ENCODE peak calls at places on chromosomes 16 and 17, in five cellular contexts. M is chondrocyte, Q is left lung, O is epithelial cell of esophagus, F is progenitor cell of endocrine pancreas. Y is an unnamed sample.

GRCh38 chr16:62638324-62638911 is 602.2 kb upstream of the CDH8 start:
- DNase-seq in M (no peak), Q (no peak), O (no peak), F (no peak), Y (no peak)

GRCh38 chr17:44279586-44280344 is 11.8 kb upstream of the SLC4A1 start:
- DNase-seq in M (no peak), Q (peak), O (peak), F (no peak), Y (peak)

GRCh38 chr17:40903129-40903847 is 18.2 kb upstream of the KRT20 start:
- DNase-seq in M (no peak), Q (no peak), O (peak), F (no peak), Y (no peak)

GRCh38 chr17:21025446-21025845 is 17.4 kb downstream of the USP22 start:
- DNase-seq in M (no peak), Q (no peak), O (peak), F (no peak), Y (no peak)

GRCh38 chr17:2008332-2009126 is 16.6 kb downstream of the RTN4RL1 start:
- DNase-seq in M (no peak), Q (no peak), O (no peak), F (no peak), Y (no peak)

GRCh38 chr16:58025351-58026138 is at the start of gene MMP15:
- DNase-seq in M (peak), Q (peak), O (peak), F (peak), Y (peak)

GRCh38 chr16:86134802-86135461 is 236.0 kb downstream of the IRF8 start:
- DNase-seq in M (no peak), Q (no peak), O (no peak), F (no peak), Y (no peak)

GRCh38 chr17:36147601-36148000 is 28.8 kb downstream of the TBC1D3B start:
- DNase-seq in M (no peak), Q (no peak), O (no peak), F (no peak), Y (no peak)

GRCh38 chr16:55835578-55835977 is 2.7 kb upstream of the CES1 start:
- DNase-seq in M (no peak), Q (no peak), O (no peak), F (no peak), Y (no peak)

GRCh38 chr17:45312477-45313418 is 4.1 kb downstream of the MAP3K14 start:
- DNase-seq in M (no peak), Q (no peak), O (no peak), F (no peak), Y (no peak)

GRCh38 chr16:20614201-20615141 is 38.3 kb upstream of the ACSM2B start:
- DNase-seq in M (no peak), Q (peak), O (no peak), F (no peak), Y (no peak)

GRCh38 chr17:67862614-67863217 is 37.4 kb downstream of the BPTF start:
- DNase-seq in M (no peak), Q (no peak), O (no peak), F (no peak), Y (no peak)

GRCh38 chr16:69402448-69402847 is 16.6 kb upstream of the TERF2 start:
- DNase-seq in M (no peak), Q (no peak), O (no peak), F (no peak), Y (no peak)

GRCh38 chr17:44780161-44780560 is 21.4 kb downstream of the ADAM11 start:
- DNase-seq in M (peak), Q (no peak), O (no peak), F (no peak), Y (no peak)

GRCh38 chr17:44170499-44171201 is at the start of gene ASB16:
- DNase-seq in M (no peak), Q (peak), O (no peak), F (no peak), Y (no peak)

GRCh38 chr17:76252040-76252954 is 12.0 kb upstream of the RNF157 start:
- DNase-seq in M (peak), Q (peak), O (peak), F (no peak), Y (peak)

GRCh38 chr16:23282508-23282907 is 19.6 kb upstream of the SCNN1B start:
- DNase-seq in M (no peak), Q (no peak), O (peak), F (no peak), Y (no peak)

GRCh38 chr17:3222505-3222904 is 15.0 kb downstream of the OR1A1 start:
- DNase-seq in M (no peak), Q (no peak), O (no peak), F (no peak), Y (no peak)

GRCh38 chr16:27217256-27217655 is 13.9 kb downstream of the KDM8 start:
- DNase-seq in M (no peak), Q (no peak), O (no peak), F (no peak), Y (no peak)

GRCh38 chr17:63420868-63421680 is 25.0 kb downstream of the CYB561 start:
- DNase-seq in M (no peak), Q (no peak), O (no peak), F (no peak), Y (no peak)

GRCh38 chr17:13127921-13128582 is 110.2 kb upstream of the ELAC2 start:
- DNase-seq in M (no peak), Q (no peak), O (no peak), F (no peak), Y (no peak)

GRCh38 chr17:74466785-74467158 is 338 bp downstream of the CD300A start:
- DNase-seq in M (peak), Q (no peak), O (no peak), F (no peak), Y (no peak)

GRCh38 chr17:61175298-61176142 is 224.1 kb upstream of the TBX2 start:
- DNase-seq in M (no peak), Q (no peak), O (no peak), F (no peak), Y (no peak)

GRCh38 chr16:87431926-87432325 is 39.8 kb downstream of the MAP1LC3B start:
- DNase-seq in M (no peak), Q (peak), O (peak), F (no peak), Y (no peak)

GRCh38 chr16:31718998-31719397 is 154.6 kb upstream of the ZNF267 start:
- DNase-seq in M (no peak), Q (no peak), O (no peak), F (no peak), Y (no peak)

GRCh38 chr17:5618511-5618910 is 34.2 kb upstream of the NLRP1 start:
- DNase-seq in M (no peak), Q (no peak), O (no peak), F (no peak), Y (no peak)

GRCh38 chr16:8946544-8946943 is 17.2 kb downstream of the USP7 start:
- DNase-seq in M (peak), Q (no peak), O (no peak), F (no peak), Y (no peak)

GRCh38 chr17:27499451-27500265 is 43.4 kb downstream of the KSR1 start:
- DNase-seq in M (no peak), Q (no peak), O (no peak), F (no peak), Y (no peak)

GRCh38 chr17:8696951-8697745 is 47.5 kb downstream of the CCDC42 start:
- DNase-seq in M (no peak), Q (no peak), O (no peak), F (peak), Y (no peak)

GRCh38 chr16:81469710-81470481 is 25.3 kb downstream of the CMIP start:
- DNase-seq in M (no peak), Q (peak), O (no peak), F (no peak), Y (no peak)

GRCh38 chr16:11232852-11233726 is 22.9 kb downstream of the SOCS1 start:
- DNase-seq in M (no peak), Q (peak), O (no peak), F (no peak), Y (peak)

GRCh38 chr17:66476014-66476413 is 173.6 kb downstream of the PRKCA start:
- DNase-seq in M (no peak), Q (no peak), O (no peak), F (no peak), Y (no peak)

GRCh38 chr16:81583893-81584705 is 139.5 kb downstream of the CMIP start:
- DNase-seq in M (peak), Q (no peak), O (peak), F (no peak), Y (no peak)

GRCh38 chr16:55528974-55529373 is 20.1 kb downstream of the LPCAT2 start:
- DNase-seq in M (no peak), Q (no peak), O (no peak), F (no peak), Y (no peak)

GRCh38 chr16:83136924-83137323 is 510.2 kb downstream of the CDH13 start:
- DNase-seq in M (no peak), Q (no peak), O (no peak), F (no peak), Y (no peak)

GRCh38 chr16:22075043-22075757 is 17.1 kb upstream of the VWA3A start:
- DNase-seq in M (no peak), Q (no peak), O (peak), F (no peak), Y (no peak)

GRCh38 chr17:69857412-69857835 is 217.6 kb upstream of the KCNJ16 start:
- DNase-seq in M (no peak), Q (no peak), O (peak), F (no peak), Y (no peak)

DNA sequence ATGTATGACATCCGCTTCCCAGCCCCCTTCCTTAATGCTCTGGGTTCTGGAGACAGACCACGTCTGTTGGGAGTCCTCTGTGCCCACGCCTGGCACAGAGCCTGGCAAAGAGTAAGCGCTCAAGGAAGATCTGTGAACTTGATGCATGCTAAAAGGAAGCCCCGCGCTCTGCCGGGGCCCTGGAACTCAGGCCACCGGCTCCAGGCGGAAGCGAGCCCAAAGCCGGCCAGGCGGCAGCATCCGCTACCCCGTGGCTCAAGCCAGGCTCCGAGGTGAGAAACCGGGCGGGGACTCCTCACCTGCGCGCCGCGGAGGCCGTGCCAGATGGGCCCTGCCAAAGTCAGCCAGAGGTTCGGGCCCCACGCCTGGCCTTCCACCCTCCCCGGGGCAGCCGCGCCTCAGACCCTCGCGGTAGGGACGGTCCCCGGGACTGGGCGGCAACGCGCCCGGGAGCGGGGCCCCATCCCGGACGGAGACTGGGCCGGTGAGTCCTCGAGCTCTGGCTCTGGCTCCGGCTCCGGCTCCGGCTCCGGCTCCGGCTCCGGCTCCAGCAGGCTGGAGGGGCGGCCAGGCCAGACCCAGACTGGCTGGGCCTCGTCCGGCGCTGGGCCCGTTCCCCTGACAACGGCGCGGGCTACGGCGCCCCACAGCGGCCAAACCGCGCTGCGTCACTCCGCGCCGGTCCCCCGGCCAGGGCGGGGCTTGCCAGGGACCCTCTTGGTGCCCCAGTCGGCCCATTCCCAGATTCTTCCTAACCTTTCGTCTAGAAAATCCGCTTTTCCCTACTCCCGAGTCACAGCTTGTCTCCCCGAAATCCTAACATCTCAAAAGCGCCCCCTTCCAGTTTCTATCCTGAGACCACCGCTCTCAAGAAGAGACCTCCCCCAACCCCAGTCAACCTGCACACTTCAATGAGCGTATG is at the start of gene ZDHHC1:
- DNase-seq in M (peak), Q (peak), O (peak), F (peak), Y (peak)
- TF ChIP-seq CTCF in M (peak), Q (peak), O (peak), F (peak), Y (peak)

DNA sequence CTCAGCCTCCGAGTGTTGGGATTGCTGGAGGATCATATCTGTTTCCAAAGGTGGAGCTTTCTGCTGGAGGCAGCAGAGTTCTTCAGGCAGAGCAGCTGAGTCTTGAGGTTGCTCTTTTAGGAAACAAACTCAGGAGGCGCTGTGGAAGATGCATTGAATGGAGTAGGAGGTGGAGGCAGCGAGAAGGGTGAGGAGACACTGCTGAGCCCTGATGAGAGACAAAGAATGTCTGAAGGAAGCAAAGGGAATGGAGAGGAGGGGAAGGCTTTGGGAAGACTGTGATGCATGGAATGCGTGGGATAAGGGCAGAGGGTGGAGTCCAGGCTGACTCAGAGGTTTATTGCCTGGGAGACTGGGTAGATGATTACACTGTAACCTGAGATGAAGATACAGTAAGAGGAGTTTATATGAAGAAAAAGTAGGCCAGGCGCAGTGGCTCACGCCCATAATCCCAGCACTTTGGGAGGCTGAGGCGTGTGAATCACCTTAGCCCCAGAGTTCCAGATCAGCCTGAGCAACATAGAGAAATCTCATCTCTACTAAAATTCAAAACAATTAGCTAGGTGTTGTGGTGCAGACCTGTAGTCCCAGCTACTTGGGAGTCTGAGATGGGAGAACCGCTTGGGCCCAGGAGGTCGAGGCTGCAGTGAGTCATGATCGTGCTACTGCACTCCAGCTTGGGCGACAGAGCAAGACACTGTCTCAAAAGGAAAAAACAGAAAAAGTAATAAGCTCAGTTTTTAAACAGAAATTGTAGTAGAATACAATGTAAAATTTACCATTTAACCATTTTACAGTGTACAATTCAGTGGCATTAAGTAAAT is 17.8 kb upstream of the TMEM219 start:
- DNase-seq in M (no peak), Q (no peak), O (peak), F (no peak), Y (no peak)
- TF ChIP-seq CTCF in M (peak), Q (no peak), O (peak), F (peak), Y (no peak)

GRCh38 chr17:32006957-32007462 is at the start of gene LRRC37B:
- DNase-seq in M (no peak), Q (peak), O (peak), F (peak), Y (peak)
- TF ChIP-seq CTCF in M (peak), Q (peak), O (peak), F (peak), Y (peak)

DNA sequence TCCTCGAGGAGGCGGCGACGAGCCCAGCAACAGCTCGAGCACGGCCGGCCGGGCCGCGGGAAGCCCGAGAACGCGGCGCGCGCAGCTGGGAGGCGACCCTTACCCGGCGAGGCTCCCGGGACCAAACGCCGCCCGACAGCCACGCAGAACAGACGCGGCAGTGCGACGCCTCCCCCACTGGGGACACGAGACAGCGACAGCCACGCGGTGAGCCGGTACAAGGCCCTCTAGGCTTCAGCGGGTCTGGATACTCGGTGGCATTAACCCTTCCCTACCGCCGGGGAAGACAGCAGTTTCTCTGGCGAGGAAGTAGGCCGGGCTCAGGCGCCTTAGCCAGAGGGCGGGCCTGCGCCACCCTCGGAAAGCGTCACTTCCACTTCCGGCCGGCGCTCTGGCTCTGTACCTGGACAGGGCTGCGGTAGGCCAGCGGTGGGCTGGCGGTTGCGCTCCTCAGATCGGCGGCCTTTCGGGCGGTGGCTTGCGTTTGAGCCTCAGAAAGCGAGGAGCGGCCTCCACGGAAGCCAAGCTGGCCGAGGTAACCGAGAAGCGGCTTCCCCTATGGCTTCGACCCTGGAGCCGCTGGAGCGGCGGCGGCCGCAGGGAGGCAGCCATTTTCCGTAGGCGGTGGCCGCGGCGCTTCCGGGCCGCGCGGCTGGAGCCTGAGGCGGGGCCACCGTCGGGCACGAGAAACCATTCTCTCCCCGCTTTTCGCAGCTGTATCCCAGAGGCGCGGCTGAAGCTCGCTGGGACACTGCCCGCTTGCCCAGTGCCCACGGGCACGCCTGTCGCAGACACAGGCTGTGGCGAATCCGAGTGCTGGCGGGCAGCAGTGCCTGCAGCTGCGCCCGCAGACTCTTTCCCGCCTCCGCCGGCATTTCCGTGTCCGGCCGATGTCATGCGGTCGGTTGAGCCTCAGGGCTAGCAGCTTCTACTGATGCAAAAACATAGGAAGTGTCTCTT is at the start of the genes TIGD7 and ZNF75A:
- DNase-seq in M (peak), Q (peak), O (peak), F (peak), Y (peak)
- TF ChIP-seq CTCF in M (peak), Q (peak), O (no peak), F (peak), Y (no peak)

DNA sequence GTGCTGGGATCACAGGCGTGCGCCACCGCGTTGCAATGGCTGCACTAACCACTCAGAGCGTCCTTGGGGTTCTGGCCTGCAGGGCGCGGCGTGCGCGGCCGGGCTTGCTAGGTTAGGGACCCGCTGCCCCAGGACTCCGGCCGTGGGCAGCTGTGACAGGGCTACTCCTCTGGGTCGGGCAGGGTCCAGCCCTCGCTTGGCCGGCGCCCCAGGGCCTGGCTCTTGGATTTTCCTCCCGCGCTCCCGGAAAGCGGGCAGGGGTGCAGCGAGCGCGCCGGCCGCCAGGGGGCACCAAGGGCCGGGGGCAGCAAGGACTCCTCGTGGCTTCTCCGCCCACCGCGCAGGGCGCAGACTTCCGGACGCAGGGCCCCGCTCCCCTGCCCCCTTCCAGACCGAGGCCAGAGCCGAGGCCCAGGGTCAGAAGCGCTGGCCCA is 489 bp downstream of the TLE7 start:
- DNase-seq in M (no peak), Q (peak), O (no peak), F (no peak), Y (peak)
- TF ChIP-seq CTCF in M (no peak), Q (peak), O (peak), F (no peak), Y (peak)

DNA sequence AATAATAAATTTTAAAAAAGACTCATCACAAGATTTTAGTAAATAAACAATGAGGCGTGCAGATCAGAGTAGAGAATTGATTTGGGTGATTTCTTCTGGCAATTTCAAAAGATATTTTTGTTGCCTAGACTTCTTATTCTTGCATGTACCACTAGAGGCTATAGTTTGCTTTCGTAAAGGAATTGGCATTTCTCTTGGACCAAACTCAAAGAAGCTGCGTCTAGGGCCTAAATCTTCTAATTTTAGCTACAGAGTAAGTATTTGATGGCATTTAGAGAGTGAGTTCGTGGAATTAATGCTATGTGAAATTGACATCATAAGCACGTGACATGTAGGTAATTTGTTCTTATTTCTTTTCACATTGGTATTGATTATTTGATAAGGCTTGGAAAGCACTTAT is 24.4 kb upstream of the ABCC11 start:
- DNase-seq in M (no peak), Q (no peak), O (no peak), F (no peak), Y (no peak)
- TF ChIP-seq CTCF in M (peak), Q (no peak), O (no peak), F (peak), Y (no peak)

GRCh38 chr17:33945641-33946546 is 309.2 kb upstream of the CCL2 start:
- DNase-seq in M (no peak), Q (no peak), O (no peak), F (no peak), Y (no peak)
- TF ChIP-seq CTCF in M (no peak), Q (no peak), O (no peak), F (no peak), Y (no peak)